ENCODE peak calls at places on chromosomes 4 and X, in five cellular contexts. W is iris pigment epithelial cell, J is Karpas-422, H is BJ, K is NCI-H69. B is an unnamed sample.

GRCh38 chr4:7052923-7053715 is 9.9 kb downstream of the TADA2B start:
- DNase-seq in H (no peak), W (no peak), J (no peak), K (no peak), B (no peak)

GRCh38 chr4:150178161-150178560 is 99.9 kb downstream of the DCLK2 start:
- DNase-seq in K (no peak), J (no peak), W (peak; percentile 57), H (no peak), B (no peak)

GRCh38 chr4:6894086-6894478 is 15.5 kb upstream of the TBC1D14 start:
- DNase-seq in K (no peak), J (no peak), H (no peak), W (no peak), B (no peak)

GRCh38 chrX:49273181-49273727 is 3.7 kb downstream of the PPP1R3F start:
- DNase-seq in H (no peak), W (no peak), K (no peak), J (no peak), B (no peak)

GRCh38 chrX:101385026-101385684 is 836 bp downstream of the BTK start:
- DNase-seq in J (peak; percentile 51), H (no peak), W (no peak), K (no peak), B (no peak)

GRCh38 chr4:102552781-102553180 is 51.6 kb downstream of the NFKB1 start:
- DNase-seq in W (peak; percentile 64), H (no peak), J (no peak), K (no peak), B (no peak)

GRCh38 chr4:71268156-71268555 is 70.7 kb upstream of the SLC4A4 start:
- DNase-seq in J (no peak), H (no peak), W (no peak), K (no peak), B (peak; percentile 3)

GRCh38 chrX:102950908-102951866 is 14.1 kb downstream of the RAB40AL start:
- DNase-seq in W (peak; percentile 31), H (no peak), K (peak; percentile 65), J (peak; percentile 86), B (peak; percentile 78)

GRCh38 chrX:72634321-72634720 is 61.7 kb upstream of the HDAC8 start:
- DNase-seq in J (no peak), K (no peak), H (no peak), W (no peak), B (no peak)

GRCh38 chr4:152256996-152257395 is 278.9 kb downstream of the FBXW7 start:
- DNase-seq in J (no peak), H (no peak), W (no peak), K (no peak), B (no peak)

GRCh38 chr4:118206627-118207026 is 146.2 kb downstream of the PRSS12 start:
- DNase-seq in H (no peak), W (peak; percentile 38), K (no peak), J (no peak), B (no peak)

GRCh38 chr4:185713272-185713671 is 98.7 kb downstream of the SORBS2 start:
- DNase-seq in K (no peak), W (peak; percentile 89), J (no peak), H (no peak), B (peak; percentile 8)

GRCh38 chrX:153562546-153562945 is 36.4 kb downstream of the CCNQ start:
- DNase-seq in W (no peak), K (no peak), H (no peak), J (no peak), B (no peak)

GRCh38 chrX:81238166-81238565 is 36.3 kb downstream of the SH3BGRL start:
- DNase-seq in K (no peak), H (no peak), J (no peak), W (no peak), B (no peak)

GRCh38 chrX:39309721-39310152 is 508.5 kb downstream of the MID1IP1 start:
- DNase-seq in H (no peak), W (peak; percentile 58), K (peak; percentile 41), J (no peak), B (peak; percentile 58)

GRCh38 chrX:10022580-10023245 is 55.6 kb downstream of the CLDN34 start:
- DNase-seq in H (no peak), K (no peak), W (peak; percentile 91), J (no peak), B (no peak)

GRCh38 chrX:40402771-40403533 is 177.8 kb upstream of the ATP6AP2 start:
- DNase-seq in H (no peak), K (no peak), W (peak; percentile 43), J (no peak), B (peak; percentile 78)

GRCh38 chr4:19739101-19739651 is 512.5 kb upstream of the SLIT2 start:
- DNase-seq in K (peak; percentile 42), H (peak; percentile 37), J (no peak), W (peak; percentile 98), B (peak; percentile 96)

B was measured in DMS53.